ENCODE peak calls at places on chromosomes 16 and 17, in four cellular contexts. O is mammary epithelial cell; T is CD4-positive, alpha-beta T cell; P is heart right ventricle. F is an unnamed sample.

GRCh38 chr16:1723450-1724147 is 17.6 kb downstream of the MAPK8IP3 start:
- DNase-seq in T (peak), P (no peak), O (peak), F (no peak)

GRCh38 chr17:21129023-21129681 is 2.4 kb downstream of the DHRS7B start:
- DNase-seq in T (no peak), O (no peak), P (no peak), F (no peak)

GRCh38 chr17:44348234-44348987 is 3.3 kb downstream of the GRN start:
- DNase-seq in O (peak), T (no peak), P (no peak), F (no peak)

GRCh38 chr17:30314474-30314873 is 19.4 kb downstream of the TMIGD1 start:
- DNase-seq in P (no peak), O (no peak), T (no peak), F (no peak)

GRCh38 chr16:46649571-46649970 is 28.4 kb upstream of the SHCBP1 start:
- DNase-seq in O (no peak), T (no peak), P (peak), F (no peak)

GRCh38 chr16:64627288-64627687 is 494.6 kb downstream of the CDH11 start:
- DNase-seq in O (no peak), T (no peak), P (no peak), F (no peak)

GRCh38 chr16:87465306-87465705 is 27.5 kb downstream of the ZCCHC14 start:
- DNase-seq in T (no peak), O (peak), P (peak), F (no peak)

GRCh38 chr16:87956169-87956770 is 5.0 kb downstream of the BANP start:
- DNase-seq in P (no peak), T (peak), O (no peak), F (peak)

GRCh38 chr17:35242805-35243458 is at the start of gene SLFN5:
- DNase-seq in O (peak), P (peak), T (peak), F (peak)

GRCh38 chr16:368388-369158 is 1.8 kb downstream of the MRPL28 start:
- DNase-seq in O (no peak), P (no peak), T (no peak), F (no peak)

GRCh38 chr16:14186007-14186953 is 115.2 kb downstream of the MRTFB start:
- DNase-seq in T (no peak), O (no peak), P (peak), F (no peak)
- TF ChIP-seq CTCF in T (peak), O (peak), P (peak), F (no peak)

GRCh38 chr16:11093578-11094074 is 149.3 kb downstream of the CLEC16A start:
- DNase-seq in O (no peak), P (no peak), T (no peak), F (no peak)

GRCh38 chr16:11094075-11094593 is 149.8 kb downstream of the CLEC16A start:
- DNase-seq in T (no peak), P (no peak), O (peak), F (no peak)

GRCh38 chr16:11090947-11091785 is 146.8 kb downstream of the CLEC16A start:
- DNase-seq in P (no peak), O (no peak), T (no peak), F (no peak)

GRCh38 chr16:11094838-11095565 is 150.6 kb downstream of the CLEC16A start:
- DNase-seq in T (no peak), O (no peak), P (no peak), F (no peak)

DNA sequence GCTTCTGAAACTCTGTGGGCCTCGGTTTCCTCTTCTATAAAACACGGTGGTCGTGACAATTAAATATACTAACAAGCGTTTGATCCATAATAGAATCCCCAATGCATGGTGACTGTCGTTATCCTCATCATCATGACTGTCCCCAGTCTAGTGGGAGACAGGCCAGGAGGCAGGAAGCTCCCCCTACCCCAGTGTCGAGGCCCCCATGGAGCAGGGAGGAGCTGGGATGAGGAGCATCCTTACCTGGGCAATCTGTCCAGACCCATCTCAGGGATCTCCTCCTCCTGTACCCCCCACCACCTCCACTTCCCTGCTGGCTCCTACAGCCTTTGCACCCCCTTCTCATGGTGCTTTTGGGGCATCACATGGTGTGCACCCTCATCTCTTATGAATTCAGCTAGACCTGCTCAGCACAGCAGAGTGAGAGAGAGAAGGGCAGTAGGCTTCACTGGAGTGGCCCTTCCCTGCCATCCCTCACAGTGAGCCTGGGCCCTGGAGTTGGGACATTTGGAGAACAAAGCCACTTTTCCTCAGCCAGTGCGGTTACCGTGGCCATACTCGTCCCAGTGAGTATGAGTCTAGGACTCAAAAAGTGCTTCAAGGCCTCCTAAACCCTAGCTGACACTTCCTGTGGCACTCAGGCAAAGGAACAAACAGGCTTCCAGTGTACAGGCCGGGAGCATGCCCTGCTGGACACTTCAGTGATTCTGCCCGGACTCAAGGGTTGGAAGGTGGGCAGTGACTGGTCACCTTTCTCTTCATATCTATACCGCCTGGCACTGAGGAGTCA is 148.6 kb downstream of the CLEC16A start:
- DNase-seq in O (no peak), T (no peak), P (no peak), F (no peak)
- TF ChIP-seq CTCF in O (no peak), T (no peak), P (no peak), F (no peak)

DNA sequence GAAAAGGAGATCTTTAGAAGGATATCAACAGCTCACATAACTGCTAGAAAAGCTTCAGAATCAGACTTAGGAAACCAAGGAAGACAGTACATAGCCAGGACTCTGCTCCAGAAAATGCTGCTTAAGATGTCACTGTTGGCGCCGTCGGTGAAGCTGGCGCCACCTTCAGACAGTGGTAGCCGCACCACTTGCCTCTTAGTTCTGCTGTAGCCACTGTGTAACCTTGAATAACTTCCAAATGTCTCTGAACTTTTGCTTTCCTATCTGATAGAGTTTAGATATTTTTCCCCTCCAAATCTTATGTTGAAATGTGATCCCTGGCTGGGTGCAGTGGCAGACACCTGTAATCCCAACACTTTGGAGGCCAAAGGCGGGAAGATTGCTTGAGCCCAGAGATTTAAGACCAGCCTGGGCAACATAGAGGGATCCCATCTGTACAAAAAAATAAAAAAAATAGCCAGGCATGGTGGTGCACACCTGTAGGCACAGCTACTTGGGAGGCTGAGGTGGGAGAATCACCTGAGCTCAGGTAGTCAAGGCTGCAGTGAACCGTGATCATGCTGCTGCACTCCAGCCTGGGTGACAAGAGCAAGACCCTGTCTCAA is 6.3 kb upstream of the USP31 start:
- DNase-seq in O (no peak), P (no peak), T (no peak), F (no peak)
- TF ChIP-seq CTCF in O (peak), P (no peak), T (no peak), F (no peak)

GRCh38 chr16:6335072-6335471 is 997.6 kb upstream of the RBFOX1 start:
- DNase-seq in O (no peak), T (no peak), P (no peak), F (no peak)
- TF ChIP-seq CTCF in O (peak), T (no peak), P (peak), F (no peak)

GRCh38 chr17:65531508-65532431 is 29.7 kb downstream of the AXIN2 start:
- DNase-seq in T (no peak), P (peak), O (no peak), F (no peak)
- TF ChIP-seq CTCF in T (no peak), P (no peak), O (no peak), F (no peak)

GRCh38 chr17:58329035-58329807 is 626 bp upstream of the TSPOAP1 start:
- DNase-seq in T (peak), P (no peak), O (no peak), F (peak)
- TF ChIP-seq CTCF in T (peak), P (no peak), O (peak), F (peak)

GRCh38 chr17:49191917-49192741 is 18.2 kb downstream of the GNGT2 start:
- DNase-seq in P (peak), T (peak), O (peak), F (peak)
- TF ChIP-seq CTCF in P (no peak), T (peak), O (peak), F (peak)